ENCODE peak calls at places on chromosome 13, in five cellular contexts. I is DMS 273 treated with DMSO at 0.1 percent for 48 hours; X is pancreas; L is stimulated activated CD4-positive, alpha-beta T cell treated with anti-CD3 and anti-CD28 coated beads, TNF-alpha, amount 100 ng/mL, for 24 hours; N is NCI-H1092. J is an unnamed sample.

GRCh38 chr13:109782066-109782822 is 4.1 kb downstream of the IRS2 start:
- DNase-seq in I (no peak), X (no peak), L (no peak), N (no peak), J (no peak)

GRCh38 chr13:37747071-37747612 is 122.4 kb downstream of the TRPC4 start:
- DNase-seq in I (no peak), X (no peak), L (no peak), N (peak; percentile 2), J (no peak)

GRCh38 chr13:110528911-110529310 is 32.6 kb downstream of the RAB20 start:
- DNase-seq in I (no peak), X (no peak), L (no peak), N (no peak), J (no peak)

GRCh38 chr13:71780546-71780945 is 86.5 kb downstream of the DACH1 start:
- DNase-seq in I (no peak), X (no peak), L (no peak), N (no peak), J (no peak)

GRCh38 chr13:35987572-35988513 is 143.3 kb downstream of the DCLK1 start:
- DNase-seq in I (no peak), X (no peak), L (no peak), N (no peak), J (no peak)

GRCh38 chr13:48504606-48505369 is 28.1 kb downstream of the RCBTB2 start:
- DNase-seq in I (no peak), X (no peak), L (no peak), N (no peak), J (no peak)

GRCh38 chr13:61670384-61671161 is 254.9 kb upstream of the PCDH20 start:
- DNase-seq in I (no peak), X (no peak), L (no peak), N (no peak), J (no peak)

GRCh38 chr13:35994131-35994966 is 136.8 kb downstream of the DCLK1 start:
- DNase-seq in I (no peak), X (peak; percentile 48), L (no peak), N (no peak), J (no peak)

GRCh38 chr13:36154567-36155231 is 23.5 kb upstream of the DCLK1 start:
- DNase-seq in I (no peak), X (no peak), L (no peak), N (no peak), J (no peak)

GRCh38 chr13:112730157-112730671 is 40.4 kb downstream of the ATP11A start:
- DNase-seq in I (no peak), X (no peak), L (no peak), N (no peak), J (no peak)

GRCh38 chr13:110445722-110446569 is 115.6 kb downstream of the RAB20 start:
- DNase-seq in I (no peak), X (no peak), L (no peak), N (no peak), J (no peak)

GRCh38 chr13:41401371-41401770 is 56.0 kb upstream of the RGCC start:
- DNase-seq in I (no peak), X (no peak), L (no peak), N (no peak), J (no peak)

GRCh38 chr13:112587767-112588489 is at the start of gene TUBGCP3:
- DNase-seq in I (peak; percentile 52), X (peak; percentile 85), L (peak; percentile 71), N (peak; percentile 94), J (peak; percentile 86)

GRCh38 chr13:40483601-40484000 is 182.8 kb downstream of the FOXO1 start:
- DNase-seq in I (no peak), X (peak; percentile 24), L (no peak), N (peak; percentile 30), J (peak; percentile 89)

GRCh38 chr13:59391696-59392095 is 772.0 kb downstream of the DIAPH3 start:
- DNase-seq in I (peak; percentile 23), X (peak; percentile 61), L (peak; percentile 12), N (peak; percentile 74), J (peak; percentile 64)

GRCh38 chr13:19927117-19927734 is 31.3 kb upstream of the ZMYM2 start:
- DNase-seq in I (no peak), X (no peak), L (no peak), N (peak; percentile 13), J (peak; percentile 12)

GRCh38 chr13:75250526-75251183 is 231.3 kb downstream of the TBC1D4 start:
- DNase-seq in I (no peak), X (no peak), L (no peak), N (no peak), J (no peak)

GRCh38 chr13:112734696-112735547 is 45.1 kb downstream of the ATP11A start:
- DNase-seq in I (no peak), X (no peak), L (no peak), N (no peak), J (no peak)

GRCh38 chr13:78625384-78625783 is 22.0 kb upstream of the POU4F1 start:
- DNase-seq in I (no peak), X (no peak), L (no peak), N (no peak), J (no peak)

GRCh38 chr13:73335226-73335625 is 276.4 kb downstream of the KLF5 start:
- DNase-seq in I (no peak), X (no peak), L (no peak), N (no peak), J (no peak)

GRCh38 chr13:21069561-21070004 is 8.2 kb upstream of the LATS2 start:
- DNase-seq in I (no peak), X (no peak), L (no peak), N (no peak), J (no peak)

GRCh38 chr13:65940720-65941119 is 1289.4 kb downstream of the PCDH9 start:
- DNase-seq in I (no peak), X (no peak), L (no peak), N (peak; percentile 92), J (no peak)

GRCh38 chr13:105328212-105328611 is 1207.2 kb downstream of the EFNB2 start:
- DNase-seq in I (no peak), X (no peak), L (no peak), N (no peak), J (no peak)

GRCh38 chr13:36088001-36088400 is 43.2 kb downstream of the DCLK1 start:
- DNase-seq in I (no peak), X (no peak), L (no peak), N (no peak), J (no peak)

GRCh38 chr13:50081106-50081898 is 66.1 kb downstream of the KCNRG start:
- DNase-seq in I (no peak), X (peak; percentile 26), L (peak; percentile 18), N (peak; percentile 15), J (no peak)

GRCh38 chr13:111460548-111461444 is 140.4 kb downstream of the TEX29 start:
- DNase-seq in I (no peak), X (peak; percentile 20), L (no peak), N (peak; percentile 88), J (peak; percentile 3)

GRCh38 chr13:113670541-113670940 is 3.5 kb downstream of the GRK1 start:
- DNase-seq in I (no peak), X (no peak), L (no peak), N (no peak), J (no peak)

GRCh38 chr13:22256111-22256639 is 585.3 kb downstream of the FGF9 start:
- DNase-seq in I (no peak), X (no peak), L (no peak), N (no peak), J (no peak)

GRCh38 chr13:80572308-80572676 is 231.4 kb upstream of the SPRY2 start:
- DNase-seq in I (no peak), X (no peak), L (no peak), N (peak; percentile 25), J (no peak)

GRCh38 chr13:113425931-113426590 is 27.2 kb downstream of the ADPRHL1 start:
- DNase-seq in I (no peak), X (no peak), L (no peak), N (no peak), J (no peak)

GRCh38 chr13:100339411-100339935 is 249.1 kb downstream of the GGACT start:
- DNase-seq in I (no peak), X (no peak), L (no peak), N (no peak), J (no peak)

GRCh38 chr13:99151516-99151915 is 49.1 kb upstream of the UBAC2 start:
- DNase-seq in I (no peak), X (no peak), L (no peak), N (no peak), J (no peak)

GRCh38 chr13:20462533-20462915 is 63.1 kb downstream of the CRYL1 start:
- DNase-seq in I (no peak), X (no peak), L (no peak), N (no peak), J (no peak)

GRCh38 chr13:71831716-71832115 is 35.3 kb downstream of the DACH1 start:
- DNase-seq in I (no peak), X (no peak), L (no peak), N (no peak), J (no peak)

GRCh38 chr13:79404985-79405384 is 1.1 kb downstream of the RBM26 start:
- DNase-seq in I (no peak), X (no peak), L (no peak), N (peak; percentile 17), J (no peak)

GRCh38 chr13:40586886-40587285 is 79.6 kb downstream of the FOXO1 start:
- DNase-seq in I (no peak), X (no peak), L (no peak), N (no peak), J (peak; percentile 59)

J was measured in NCI-H1694 treated with DMSO at 0.1 percent for 48 hours.